ENCODE peak calls at places on chromosomes 11 and 22, in six cellular contexts. X is nephron progenitor cell; N is CD4-positive, alpha-beta memory T cell; Y is PC-3; O is NCI-H2029; W is brain microvascular endothelial cell. R is an unnamed sample.
A peak's percentile ranks its signal among the peaks of the same experiment; 100 is the strongest.

GRCh38 chr11:19921976-19922688 is 209.5 kb downstream of the NAV2 start:
- DNase-seq in Y (no peak), O (no peak), W (no peak), X (no peak), N (no peak), R (no peak)

GRCh38 chr11:132456735-132457328 is 1075.5 kb downstream of the OPCML start:
- DNase-seq in O (no peak), X (peak; percentile 5), W (no peak), N (no peak), Y (no peak), R (no peak)

GRCh38 chr11:69587454-69588081 is 53.4 kb upstream of the CCND1 start:
- DNase-seq in W (peak; percentile 69), N (no peak), O (no peak), X (no peak), Y (peak; percentile 90), R (no peak)

GRCh38 chr22:19527861-19528417 is 3.7 kb upstream of the CLDN5 start:
- DNase-seq in Y (peak; percentile 69), N (no peak), O (no peak), W (peak; percentile 33), X (no peak), R (no peak)

GRCh38 chr11:96341237-96342130 is 1.5 kb downstream of the MAML2 start:
- DNase-seq in X (no peak), N (peak; percentile 80), Y (peak; percentile 52), W (no peak), O (no peak), R (peak; percentile 71)

GRCh38 chr22:24855794-24856193 is 49.8 kb downstream of the SGSM1 start:
- DNase-seq in Y (no peak), X (no peak), N (no peak), W (no peak), O (no peak), R (no peak)

GRCh38 chr11:67071420-67072284 is 15.0 kb downstream of the RHOD start:
- DNase-seq in W (peak; percentile 71), Y (peak; percentile 62), O (peak; percentile 11), X (peak; percentile 82), N (peak; percentile 67), R (peak; percentile 76)

GRCh38 chr22:22938672-22939536 is 51.3 kb downstream of the IGLL5 start:
- DNase-seq in O (no peak), N (no peak), X (no peak), Y (no peak), W (no peak), R (no peak)

GRCh38 chr11:129992161-129992944 is 10.3 kb downstream of the PRDM10 start:
- DNase-seq in O (peak; percentile 64), X (no peak), W (no peak), Y (peak; percentile 53), N (peak; percentile 53), R (peak; percentile 63)

GRCh38 chr11:1928038-1928890 is 8.8 kb downstream of the TNNT3 start:
- DNase-seq in Y (no peak), X (no peak), N (peak; percentile 28), O (no peak), W (no peak), R (no peak)

GRCh38 chr22:50485221-50486131 is 1.2 kb upstream of the MIOX start:
- DNase-seq in X (no peak), N (no peak), O (no peak), Y (no peak), W (no peak), R (no peak)

GRCh38 chr11:121341609-121342008 is 49.0 kb downstream of the SC5D start:
- DNase-seq in Y (no peak), N (no peak), O (peak; percentile 31), W (no peak), X (no peak), R (no peak)

GRCh38 chr11:45414082-45414481 is 127.9 kb upstream of the SYT13 start:
- DNase-seq in W (no peak), N (no peak), Y (no peak), O (no peak), X (no peak), R (no peak)

GRCh38 chr11:47179655-47179991 is 2.9 kb upstream of the ARFGAP2 start:
- DNase-seq in O (peak; percentile 33), N (peak; percentile 40), Y (peak; percentile 53), X (peak; percentile 58), W (peak; percentile 25), R (no peak)

GRCh38 chr11:33507967-33508366 is 192.7 kb downstream of the C11orf91 start:
- DNase-seq in Y (peak; percentile 31), W (peak; percentile 43), N (no peak), O (peak; percentile 12), X (no peak), R (no peak)

GRCh38 chr11:118198370-118198769 is 21.9 kb upstream of the SCN2B start:
- DNase-seq in N (peak; percentile 77), W (peak; percentile 59), X (peak; percentile 86), O (peak; percentile 35), Y (peak; percentile 78), R (peak; percentile 82)

GRCh38 chr11:68449951-68450350 is 10.6 kb upstream of the PPP6R3 start:
- DNase-seq in N (no peak), O (no peak), Y (no peak), W (no peak), X (no peak), R (no peak)

GRCh38 chr11:78138694-78139421 is 568 bp downstream of the ALG8 start:
- DNase-seq in Y (peak; percentile 54), X (peak; percentile 10), W (peak; percentile 28), O (no peak), N (peak; percentile 66), R (no peak)

GRCh38 chr11:75562836-75563484 is 907 bp downstream of the SERPINH1 start:
- DNase-seq in W (peak; percentile 72), X (peak; percentile 67), O (no peak), Y (peak; percentile 49), N (no peak), R (no peak)

GRCh38 chr11:2525941-2526807 is 81.4 kb downstream of the KCNQ1 start:
- DNase-seq in Y (no peak), X (peak; percentile 1), W (no peak), O (peak; percentile 37), N (no peak), R (no peak)

GRCh38 chr22:50046481-50047245 is 11.4 kb downstream of the TTLL8 start:
- DNase-seq in X (no peak), N (no peak), Y (no peak), W (no peak), O (no peak), R (no peak)

GRCh38 chr11:76074178-76075112 is 131.9 kb downstream of the WNT11 start:
- DNase-seq in N (no peak), Y (peak; percentile 27), X (no peak), W (peak; percentile 21), O (no peak), R (no peak)

GRCh38 chr11:69344570-69345145 is 50.7 kb downstream of the MYEOV start:
- DNase-seq in Y (no peak), W (no peak), N (no peak), O (no peak), X (no peak), R (no peak)

GRCh38 chr11:74278721-74279148 is 32.7 kb downstream of the P4HA3 start:
- DNase-seq in W (peak; percentile 100), N (no peak), X (no peak), O (no peak), Y (peak; percentile 93), R (no peak)

GRCh38 chr11:134976540-134976939 is 564.5 kb upstream of the B3GAT1 start:
- DNase-seq in O (no peak), Y (no peak), W (no peak), X (no peak), N (no peak), R (no peak)

GRCh38 chr22:24550028-24550901 is 4.7 kb downstream of the GUCD1 start:
- DNase-seq in O (no peak), W (no peak), X (no peak), N (no peak), Y (no peak), R (no peak)

GRCh38 chr22:49618689-49618953 is 209.1 kb downstream of the BRD1 start:
- DNase-seq in X (no peak), O (no peak), N (no peak), Y (no peak), W (no peak), R (no peak)

GRCh38 chr11:112318193-112318592 is 57.5 kb upstream of the PLET1 start:
- DNase-seq in W (peak; percentile 91), Y (peak; percentile 99), X (no peak), N (no peak), O (no peak), R (no peak)